ENCODE peak calls at places on chromosomes 12 and 14, in ten cellular contexts. V, N, L, O, Y, D, Z, C, Q and E are unnamed samples.

GRCh38 chr14:67569011-67569650 is 30.9 kb downstream of the PIGH start:
- DNase-seq in O (no peak), N (no peak), L (no peak), D (no peak), Z (no peak), V (no peak), C (no peak), Y (no peak), Q (no peak), E (no peak)

GRCh38 chr12:102093319-102093718 is 26.6 kb downstream of the NUP37 start:
- DNase-seq in L (no peak), Z (no peak), V (no peak), O (no peak), Q (no peak), D (no peak), N (no peak), C (no peak), Y (peak; percentile 53), E (no peak)

GRCh38 chr14:43297794-43298193 is 1209.3 kb downstream of the FSCB start:
- DNase-seq in O (no peak), D (no peak), V (no peak), L (no peak), N (no peak), Q (no peak), Z (no peak), Y (no peak), C (no peak), E (no peak)

GRCh38 chr12:41202051-41202450 is 13.9 kb downstream of the PDZRN4 start:
- DNase-seq in L (no peak), Y (no peak), O (peak; percentile 17), Z (no peak), C (no peak), Q (no peak), D (no peak), N (no peak), V (no peak), E (no peak)

GRCh38 chr14:102777711-102778615 is 714 bp downstream of the TRAF3 start:
- DNase-seq in Y (peak; percentile 49), N (peak; percentile 18), C (no peak), Q (peak; percentile 55), O (no peak), L (peak; percentile 28), V (peak; percentile 8), Z (no peak), D (no peak), E (peak; percentile 27)

GRCh38 chr12:45774508-45775162 is 45.1 kb downstream of the ARID2 start:
- DNase-seq in Y (no peak), C (no peak), N (no peak), L (no peak), Q (no peak), Z (no peak), O (no peak), D (no peak), V (no peak), E (no peak)

GRCh38 chr14:47539065-47539464 is 136.3 kb downstream of the MDGA2 start:
- DNase-seq in L (no peak), N (peak; percentile 43), V (no peak), C (no peak), O (no peak), Q (no peak), D (no peak), Z (no peak), Y (peak; percentile 3), E (no peak)

GRCh38 chr14:85531141-85531593 is 1.2 kb downstream of the FLRT2 start:
- DNase-seq in N (no peak), V (no peak), D (peak; percentile 82), O (no peak), Y (peak; percentile 70), Q (no peak), Z (peak; percentile 45), C (no peak), L (peak; percentile 37), E (no peak)

GRCh38 chr12:1935242-1935641 is 16.8 kb upstream of the CACNA2D4 start:
- DNase-seq in C (no peak), V (no peak), N (no peak), O (no peak), Y (no peak), L (no peak), Q (no peak), Z (no peak), D (peak; percentile 29), E (no peak)

GRCh38 chr12:8841778-8842177 is 19.4 kb downstream of the A2ML1 start:
- DNase-seq in Q (no peak), Y (no peak), D (no peak), O (peak; percentile 45), C (no peak), V (no peak), N (no peak), Z (no peak), L (no peak), E (no peak)

GRCh38 chr12:79344855-79345840 is 345.6 kb downstream of the PAWR start:
- DNase-seq in Q (no peak), C (no peak), Z (no peak), V (no peak), L (no peak), D (no peak), Y (peak; percentile 35), N (peak; percentile 77), O (peak; percentile 51), E (no peak)

GRCh38 chr14:85483652-85484051 is 46.3 kb upstream of the FLRT2 start:
- DNase-seq in L (no peak), C (no peak), Y (no peak), N (no peak), V (no peak), Q (no peak), O (no peak), D (no peak), Z (no peak), E (no peak)

GRCh38 chr12:111699-112591 is 45.4 kb downstream of the IQSEC3 start:
- DNase-seq in N (no peak), Q (no peak), Z (no peak), D (no peak), Y (no peak), O (no peak), C (no peak), V (no peak), L (no peak), E (no peak)

GRCh38 chr14:50311337-50311973 is 574 bp downstream of the L2HGDH start:
- DNase-seq in L (no peak), Z (no peak), Q (peak; percentile 41), C (no peak), O (no peak), N (peak; percentile 29), Y (no peak), V (no peak), D (no peak), E (no peak)

GRCh38 chr12:43329381-43329780 is 222.6 kb downstream of the ADAMTS20 start:
- DNase-seq in Q (no peak), D (no peak), O (no peak), N (no peak), Z (no peak), V (no peak), L (no peak), Y (peak; percentile 76), C (no peak), E (no peak)

GRCh38 chr12:94712852-94713545 is 62.6 kb upstream of the TMCC3 start:
- DNase-seq in N (no peak), Q (no peak), Z (no peak), L (no peak), O (no peak), C (no peak), Y (no peak), V (no peak), D (no peak), E (no peak)

GRCh38 chr12:93563807-93564538 is 8.5 kb upstream of the SOCS2 start:
- DNase-seq in O (no peak), N (peak; percentile 97), Z (peak; percentile 61), V (no peak), Y (peak; percentile 32), D (no peak), L (no peak), Q (no peak), C (no peak), E (no peak)

GRCh38 chr12:19978193-19978592 is 390.1 kb upstream of the PDE3A start:
- DNase-seq in O (no peak), V (no peak), D (no peak), Q (no peak), N (peak; percentile 2), Z (no peak), L (no peak), C (no peak), Y (peak; percentile 94), E (no peak)

GRCh38 chr12:4487024-4487423 is 41.4 kb upstream of the FGF6 start:
- DNase-seq in Z (no peak), C (no peak), N (no peak), Q (no peak), L (no peak), Y (no peak), D (no peak), O (no peak), V (no peak), E (no peak)
- H3K27ac ChIP-seq in Z (no peak overlapping the region), C (no peak overlapping the region), N (no peak overlapping the region), Q (no peak overlapping the region), L (no peak overlapping the region), Y (no peak overlapping the region), D (no peak overlapping the region), O (no peak overlapping the region), V (no peak overlapping the region), E (no peak overlapping the region)

GRCh38 chr14:70189678-70190077 is 927 bp upstream of the SLC8A3 start:
- DNase-seq in O (no peak), C (no peak), Z (no peak), Q (no peak), N (no peak), V (no peak), D (no peak), Y (no peak), L (no peak), E (no peak)
- H3K27me3 ChIP-seq in O (no peaks in the 10 kb centered on the region), C (peaks cover 12% of the 10 kb centered on the region), Z (peaks cover 74% of the 10 kb centered on the region), Q (peaks cover 21% of the 10 kb centered on the region), N (peaks cover 80% of the 10 kb centered on the region), V (peaks cover 69% of the 10 kb centered on the region), D (no peaks in the 10 kb centered on the region), Y (peaks cover 3% of the 10 kb centered on the region), L (peaks cover 96% of the 10 kb centered on the region), E (peaks cover 82% of the 10 kb centered on the region)

GRCh38 chr12:122088181-122088810 is 9.7 kb downstream of the MLXIP start:
- DNase-seq in D (no peak), V (no peak), L (no peak), Q (no peak), Z (no peak), O (no peak), N (no peak), C (no peak), Y (no peak), E (no peak)
- H3K27ac ChIP-seq in D (no peak overlapping the region), V (no peak overlapping the region), L (peak overlapping the region; percentile 76), Q (no peak overlapping the region), Z (peak overlapping the region; percentile 41), O (no peak overlapping the region), N (no peak overlapping the region), C (peak overlapping the region; percentile 47), Y (no peak overlapping the region), E (peak overlapping the region; percentile 48)

DNA sequence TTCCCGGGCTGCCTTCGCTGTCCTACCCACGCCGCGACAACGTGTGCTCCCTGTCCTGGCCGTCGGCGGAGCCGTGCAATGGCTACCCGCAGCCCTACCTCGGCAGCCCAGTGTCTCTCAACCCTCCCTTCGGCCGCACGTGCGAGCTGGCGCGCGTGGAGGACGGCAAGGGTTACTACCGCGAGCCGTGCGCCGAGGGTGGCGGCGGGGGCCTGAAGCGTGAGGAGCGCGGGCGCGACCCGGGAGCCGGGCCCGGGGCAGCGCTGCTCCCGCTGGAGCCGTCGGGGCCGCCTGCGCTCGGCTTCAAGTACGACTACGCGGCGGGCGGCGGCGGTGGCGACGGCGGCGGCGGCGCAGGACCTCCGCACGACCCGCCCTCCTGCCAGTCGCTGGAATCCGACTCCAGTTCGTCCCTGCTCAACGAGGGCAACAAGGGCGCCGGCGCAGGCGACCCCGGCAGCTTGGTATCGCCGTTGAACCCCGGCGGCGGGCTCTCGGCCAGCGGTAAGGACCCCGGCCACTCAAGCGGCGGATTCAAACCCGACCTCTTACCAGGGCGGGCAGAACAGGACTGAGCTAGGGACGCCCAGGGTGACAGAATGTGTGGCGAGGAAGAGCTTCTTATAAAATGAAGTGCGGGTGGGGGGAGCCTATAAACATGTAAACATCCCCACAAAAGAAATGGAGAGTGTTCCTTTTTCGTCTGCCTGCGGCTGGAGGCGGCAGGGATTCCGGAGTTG is 503 bp downstream of the HOXC12 start:
- DNase-seq in N (no peak), Y (no peak), Q (no peak), C (no peak), V (no peak), L (no peak), O (no peak), D (peak; percentile 55), Z (no peak), E (no peak)
- H3K27me3 ChIP-seq in N (no peaks in the 10 kb centered on the region), Y (peaks cover 96% of the 10 kb centered on the region), Q (peaks cover 95% of the 10 kb centered on the region), C (peaks cover 50% of the 10 kb centered on the region), V (peaks cover 99% of the 10 kb centered on the region), L (peaks cover 100% of the 10 kb centered on the region), O (no peaks in the 10 kb centered on the region), D (no peaks in the 10 kb centered on the region), Z (peaks cover 100% of the 10 kb centered on the region), E (peaks cover 99% of the 10 kb centered on the region)